ENCODE peak calls at places on chromosomes 11 and 22, in eight cellular contexts. J is stimulated activated CD8-positive, alpha-beta memory T cell treated with anti-CD3 and anti-CD28 coated beads, Interleukin-7, amount 100 ng/mL, for 1 hour; N is AG04449; Y is OCI-LY7; S is GM04504; H is ELF-1; M is KBM-7; W is BJ. U is an unnamed sample.

GRCh38 chr11:3165152-3165705 is at the start of gene OSBPL5:
- DNase-seq in J (peak), N (no peak), Y (peak), S (peak), H (peak), M (peak), W (no peak), U (no peak)

GRCh38 chr11:10494636-10495463 is 39.8 kb downstream of the AMPD3 start:
- DNase-seq in J (no peak), N (no peak), Y (no peak), S (no peak), H (no peak), M (no peak), W (no peak), U (no peak)

GRCh38 chr11:34111722-34112270 is 6.4 kb downstream of the NAT10 start:
- DNase-seq in J (no peak), N (no peak), Y (no peak), S (no peak), H (no peak), M (no peak), W (no peak), U (no peak)

GRCh38 chr11:33620423-33621120 is 80.1 kb downstream of the C11orf91 start:
- DNase-seq in J (no peak), N (no peak), Y (no peak), S (no peak), H (no peak), M (no peak), W (no peak), U (no peak)

GRCh38 chr11:2576536-2576935 is 123.3 kb downstream of the KCNQ1OT1 start:
- DNase-seq in J (no peak), N (no peak), Y (no peak), S (no peak), H (no peak), M (no peak), W (no peak), U (no peak)

GRCh38 chr11:116650052-116650451 is 122.7 kb downstream of the BUD13 start:
- DNase-seq in J (no peak), N (no peak), Y (no peak), S (no peak), H (no peak), M (no peak), W (no peak), U (no peak)

GRCh38 chr11:15750535-15751297 is 605.6 kb downstream of the SOX6 start:
- DNase-seq in J (no peak), N (no peak), Y (no peak), S (no peak), H (no peak), M (no peak), W (no peak), U (no peak)

GRCh38 chr11:2199466-2200341 is 28.1 kb upstream of the TH start:
- DNase-seq in J (no peak), N (no peak), Y (no peak), S (no peak), H (no peak), M (no peak), W (no peak), U (no peak)

GRCh38 chr22:35835998-35836691 is 118.5 kb downstream of the APOL5 start:
- DNase-seq in J (no peak), N (peak), Y (no peak), S (peak), H (peak), M (peak), W (peak), U (peak)

GRCh38 chr11:1918436-1919315 is 827 bp upstream of the TNNT3 start:
- DNase-seq in J (no peak), N (no peak), Y (no peak), S (no peak), H (no peak), M (no peak), W (no peak), U (no peak)

GRCh38 chr11:113567097-113567496 is 91.9 kb upstream of the DRD2 start:
- DNase-seq in J (no peak), N (no peak), Y (no peak), S (no peak), H (no peak), M (no peak), W (no peak), U (no peak)

GRCh38 chr22:50526849-50527801 is 1.7 kb upstream of the SCO2 start:
- DNase-seq in J (no peak), N (no peak), Y (peak), S (no peak), H (peak), M (peak), W (no peak), U (no peak)

GRCh38 chr22:46260038-46260437 is 3.1 kb downstream of the PKDREJ start:
- DNase-seq in J (no peak), N (no peak), Y (no peak), S (no peak), H (no peak), M (no peak), W (no peak), U (no peak)

GRCh38 chr11:118267486-118267885 is 3.4 kb upstream of the MPZL2 start:
- DNase-seq in J (no peak), N (no peak), Y (peak), S (no peak), H (no peak), M (no peak), W (no peak), U (no peak)

GRCh38 chr11:82049199-82049598 is 684.5 kb downstream of the FAM181B start:
- DNase-seq in J (no peak), N (no peak), Y (no peak), S (no peak), H (no peak), M (no peak), W (no peak), U (no peak)

GRCh38 chr22:49214976-49215375 is 612.7 kb downstream of the BRD1 start:
- DNase-seq in J (no peak), N (no peak), Y (no peak), S (no peak), H (no peak), M (no peak), W (no peak), U (no peak)

GRCh38 chr11:83087035-83087434 is 15.3 kb upstream of the RAB30 start:
- DNase-seq in J (no peak), N (no peak), Y (peak), S (no peak), H (no peak), M (no peak), W (no peak), U (no peak)

GRCh38 chr11:15412054-15412453 is 297.3 kb downstream of the INSC start:
- DNase-seq in J (no peak), N (no peak), Y (peak), S (no peak), H (no peak), M (no peak), W (no peak), U (no peak)

GRCh38 chr22:29256606-29257325 is 11.0 kb downstream of the RHBDD3 start:
- DNase-seq in J (no peak), N (no peak), Y (no peak), S (no peak), H (no peak), M (no peak), W (no peak), U (no peak)

GRCh38 chr11:105282658-105283057 is 143.1 kb upstream of the CARD18 start:
- DNase-seq in J (no peak), N (no peak), Y (no peak), S (no peak), H (no peak), M (no peak), W (no peak), U (no peak)

GRCh38 chr11:8671242-8671641 is 11.2 kb downstream of the TRIM66 start:
- DNase-seq in J (no peak), N (peak), Y (no peak), S (peak), H (peak), M (no peak), W (peak), U (peak)

GRCh38 chr11:31817054-31817620 is 6.0 kb upstream of the PAX6 start:
- DNase-seq in J (no peak), N (no peak), Y (no peak), S (no peak), H (peak), M (no peak), W (no peak), U (no peak)

GRCh38 chr11:105923252-105923651 is 98.8 kb downstream of the MSANTD4 start:
- DNase-seq in J (no peak), N (no peak), Y (no peak), S (no peak), H (no peak), M (no peak), W (no peak), U (no peak)

GRCh38 chr22:27798526-27799333 is 2.8 kb downstream of the MN1 start:
- DNase-seq in J (no peak), N (no peak), Y (no peak), S (no peak), H (peak), M (no peak), W (no peak), U (no peak)

GRCh38 chr22:29782061-29782845 is 15.1 kb downstream of the UQCR10 start:
- DNase-seq in J (no peak), N (no peak), Y (no peak), S (no peak), H (no peak), M (no peak), W (no peak), U (no peak)

GRCh38 chr11:110070176-110070575 is 23.0 kb upstream of the ZC3H12C start:
- DNase-seq in J (no peak), N (no peak), Y (no peak), S (no peak), H (no peak), M (no peak), W (no peak), U (no peak)

GRCh38 chr11:1992111-1992510 is 5.5 kb downstream of the H19 start:
- DNase-seq in J (no peak), N (no peak), Y (no peak), S (no peak), H (peak), M (no peak), W (no peak), U (no peak)

GRCh38 chr11:926341-926916 is 759 bp downstream of the AP2A2 start:
- DNase-seq in J (no peak), N (peak), Y (no peak), S (no peak), H (peak), M (no peak), W (no peak), U (no peak)

GRCh38 chr11:28697920-28698827 is 590.0 kb downstream of the METTL15 start:
- DNase-seq in J (no peak), N (no peak), Y (peak), S (no peak), H (peak), M (peak), W (no peak), U (no peak)

GRCh38 chr11:121722431-121723256 is 269.9 kb upstream of the SORL1-AS1 start:
- DNase-seq in J (no peak), N (no peak), Y (no peak), S (peak), H (peak), M (no peak), W (peak), U (no peak)

GRCh38 chr22:41943661-41944209 is 3.2 kb downstream of the CENPM start:
- DNase-seq in J (no peak), N (no peak), Y (no peak), S (no peak), H (no peak), M (no peak), W (no peak), U (no peak)

GRCh38 chr11:42315846-42316245 is 856.4 kb upstream of the LRRC4C start:
- DNase-seq in J (no peak), N (no peak), Y (no peak), S (no peak), H (no peak), M (no peak), W (no peak), U (no peak)

GRCh38 chr11:10155793-10156490 is 138.1 kb downstream of the SBF2 start:
- DNase-seq in J (no peak), N (no peak), Y (no peak), S (no peak), H (no peak), M (no peak), W (no peak), U (no peak)

GRCh38 chr11:121547574-121547973 is 94.8 kb upstream of the SORL1-AS1 start:
- DNase-seq in J (no peak), N (no peak), Y (no peak), S (no peak), H (no peak), M (no peak), W (no peak), U (no peak)

GRCh38 chr11:106497321-106497720 is 419.9 kb downstream of the AASDHPPT start:
- DNase-seq in J (no peak), N (no peak), Y (no peak), S (no peak), H (no peak), M (no peak), W (no peak), U (no peak)

GRCh38 chr22:36478966-36479365 is 2.5 kb downstream of the TXN2 start:
- DNase-seq in J (no peak), N (no peak), Y (no peak), S (no peak), H (no peak), M (no peak), W (no peak), U (no peak)

GRCh38 chr11:30172872-30173271 is 57.9 kb upstream of the FSHB start:
- DNase-seq in J (no peak), N (no peak), Y (no peak), S (no peak), H (peak), M (no peak), W (no peak), U (no peak)

GRCh38 chr11:110349109-110349996 is 52.9 kb upstream of the RDX start:
- DNase-seq in J (no peak), N (no peak), Y (no peak), S (no peak), H (peak), M (no peak), W (no peak), U (no peak)

GRCh38 chr11:134524201-134524600 is 112.2 kb upstream of the B3GAT1 start:
- DNase-seq in J (no peak), N (no peak), Y (no peak), S (no peak), H (no peak), M (no peak), W (no peak), U (no peak)